ENCODE peak calls at places on chromosomes 5 and 9, in eight cellular contexts. X is right lobe of liver, I is ascending aorta, P is AG04449, T is esophagus squamous epithelium, L is PC-9, N is AG09309, O is pancreas. U is an unnamed sample.
A peak's percentile ranks its signal among the peaks of the same experiment; 100 is the strongest.

GRCh38 chr5:125483609-125484008 is 737.2 kb upstream of the ZNF608 start:
- DNase-seq in X (no peak), I (no peak), P (no peak), T (no peak), L (no peak), N (no peak), O (no peak), U (no peak)

GRCh38 chr9:131160416-131161112 is 35.2 kb downstream of the NUP214 start:
- DNase-seq in X (no peak), I (no peak), P (no peak), T (no peak), L (no peak), N (no peak), O (no peak), U (no peak)

GRCh38 chr9:131676431-131676972 is 63.4 kb downstream of the RAPGEF1 start:
- DNase-seq in X (no peak), I (no peak), P (no peak), T (no peak), L (no peak), N (no peak), O (no peak), U (peak; percentile 27)

GRCh38 chr9:35956646-35957045 is 1.3 kb downstream of the OR2S2 start:
- DNase-seq in X (no peak), I (no peak), P (no peak), T (no peak), L (no peak), N (no peak), O (no peak), U (no peak)

GRCh38 chr9:8349369-8349768 is 549.8 kb upstream of the DMAC1 start:
- DNase-seq in X (no peak), I (no peak), P (no peak), T (no peak), L (no peak), N (no peak), O (no peak), U (no peak)

GRCh38 chr9:74117731-74118130 is 379.4 kb upstream of the RORB start:
- DNase-seq in X (no peak), I (no peak), P (no peak), T (no peak), L (no peak), N (no peak), O (no peak), U (no peak)

GRCh38 chr9:81798606-81799005 is 109.3 kb upstream of the TLE1 start:
- DNase-seq in X (no peak), I (no peak), P (peak; percentile 16), T (no peak), L (no peak), N (no peak), O (no peak), U (no peak)

GRCh38 chr9:70614786-70615565 is 200.5 kb upstream of the KLF9 start:
- DNase-seq in X (no peak), I (no peak), P (no peak), T (no peak), L (no peak), N (no peak), O (no peak), U (no peak)

GRCh38 chr5:110072646-110073045 is 382.9 kb downstream of the MAN2A1 start:
- DNase-seq in X (no peak), I (no peak), P (no peak), T (no peak), L (no peak), N (no peak), O (no peak), U (no peak)

GRCh38 chr5:38803246-38803645 is 42.6 kb upstream of the OSMR start:
- DNase-seq in X (no peak), I (no peak), P (no peak), T (no peak), L (no peak), N (no peak), O (no peak), U (no peak)

GRCh38 chr5:73381587-73382411 is 66.8 kb downstream of the FOXD1 start:
- DNase-seq in X (no peak), I (no peak), P (no peak), T (no peak), L (no peak), N (no peak), O (no peak), U (no peak)

GRCh38 chr5:78003914-78004313 is 227.8 kb upstream of the TBCA start:
- DNase-seq in X (no peak), I (no peak), P (no peak), T (no peak), L (no peak), N (no peak), O (no peak), U (no peak)

GRCh38 chr9:123282343-123283047 is 14.1 kb upstream of the STRBP start:
- DNase-seq in X (no peak), I (no peak), P (no peak), T (no peak), L (peak; percentile 68), N (no peak), O (peak; percentile 71), U (peak; percentile 90)

GRCh38 chr5:100595152-100595811 is 60.1 kb downstream of the FAM174A start:
- DNase-seq in X (no peak), I (peak; percentile 65), P (peak; percentile 85), T (no peak), L (no peak), N (peak; percentile 83), O (peak; percentile 78), U (no peak)

GRCh38 chr9:17246770-17247169 is 111.9 kb downstream of the CNTLN start:
- DNase-seq in X (no peak), I (no peak), P (no peak), T (no peak), L (no peak), N (no peak), O (no peak), U (no peak)

GRCh38 chr5:178130576-178131445 is at the start of gene RMND5B:
- DNase-seq in X (peak; percentile 90), I (peak; percentile 89), P (no peak), T (no peak), L (peak; percentile 58), N (peak; percentile 28), O (peak; percentile 89), U (peak; percentile 87)

GRCh38 chr9:112905084-112905483 is 14.4 kb upstream of the SLC46A2 start:
- DNase-seq in X (no peak), I (no peak), P (no peak), T (no peak), L (no peak), N (no peak), O (no peak), U (no peak)

GRCh38 chr5:160133071-160133917 is 14.0 kb upstream of the PWWP2A start:
- DNase-seq in X (no peak), I (peak; percentile 68), P (no peak), T (no peak), L (no peak), N (no peak), O (peak; percentile 21), U (peak; percentile 50)
- H3K4me3 ChIP-seq in X (no peak overlapping the region), I (peak overlapping the region; percentile 22), P (no peak overlapping the region), T (no peak overlapping the region), L (no peak overlapping the region), N (no peak overlapping the region), O (no peak overlapping the region), U (no peak overlapping the region)

GRCh38 chr5:176133289-176133870 is 104.8 kb upstream of the SIMC1 start:
- DNase-seq in X (no peak), I (no peak), P (no peak), T (no peak), L (no peak), N (no peak), O (no peak), U (no peak)
- H3K4me3 ChIP-seq in X (no peak overlapping the region), I (no peak overlapping the region), P (no peak overlapping the region), T (no peak overlapping the region), L (no peak overlapping the region), N (no peak overlapping the region), O (peak overlapping the region; percentile 32), U (no peak overlapping the region)

GRCh38 chr5:2751592-2752021 is at the start of gene IRX2:
- DNase-seq in X (peak; percentile 60), I (no peak), P (peak; percentile 90), T (no peak), L (no peak), N (peak; percentile 45), O (peak; percentile 52), U (peak; percentile 66)

GRCh38 chr5:2752059-2752874 is 790 bp upstream of the IRX2 start:
- DNase-seq in X (no peak), I (no peak), P (no peak), T (no peak), L (no peak), N (no peak), O (no peak), U (no peak)

GRCh38 chr5:2749514-2750025 is 1.9 kb downstream of the IRX2 start:
- DNase-seq in X (no peak), I (no peak), P (no peak), T (no peak), L (no peak), N (no peak), O (no peak), U (no peak)

GRCh38 chr5:2750026-2750757 is 1.3 kb downstream of the IRX2 start:
- DNase-seq in X (no peak), I (no peak), P (no peak), T (no peak), L (no peak), N (no peak), O (no peak), U (no peak)

GRCh38 chr5:2750758-2751464 is 566 bp downstream of the IRX2 start:
- DNase-seq in X (no peak), I (no peak), P (no peak), T (no peak), L (no peak), N (no peak), O (no peak), U (no peak)
- H3K4me3 ChIP-seq in X (no peak overlapping the region), I (peak overlapping the region; percentile 55), P (peak overlapping the region; percentile 77), T (peak overlapping the region; percentile 46), L (no peak overlapping the region), N (peak overlapping the region; percentile 30), O (peak overlapping the region; percentile 33), U (no peak overlapping the region)

GRCh38 chr9:126722252-126722921 is 82.5 kb upstream of the ZBTB43 start:
- DNase-seq in X (peak; percentile 83), I (peak; percentile 79), P (no peak), T (no peak), L (peak; percentile 80), N (no peak), O (peak; percentile 87), U (peak; percentile 94)

GRCh38 chr9:126724226-126724625 is 80.6 kb upstream of the ZBTB43 start:
- DNase-seq in X (no peak), I (no peak), P (no peak), T (no peak), L (no peak), N (no peak), O (no peak), U (peak; percentile 30)

GRCh38 chr9:126721531-126722098 is 83.2 kb upstream of the ZBTB43 start:
- DNase-seq in X (no peak), I (no peak), P (no peak), T (no peak), L (no peak), N (no peak), O (no peak), U (peak; percentile 18)

GRCh38 chr9:126722922-126723806 is 81.7 kb upstream of the ZBTB43 start:
- DNase-seq in X (peak; percentile 50), I (no peak), P (no peak), T (no peak), L (no peak), N (no peak), O (peak; percentile 49), U (peak; percentile 70)

DNA sequence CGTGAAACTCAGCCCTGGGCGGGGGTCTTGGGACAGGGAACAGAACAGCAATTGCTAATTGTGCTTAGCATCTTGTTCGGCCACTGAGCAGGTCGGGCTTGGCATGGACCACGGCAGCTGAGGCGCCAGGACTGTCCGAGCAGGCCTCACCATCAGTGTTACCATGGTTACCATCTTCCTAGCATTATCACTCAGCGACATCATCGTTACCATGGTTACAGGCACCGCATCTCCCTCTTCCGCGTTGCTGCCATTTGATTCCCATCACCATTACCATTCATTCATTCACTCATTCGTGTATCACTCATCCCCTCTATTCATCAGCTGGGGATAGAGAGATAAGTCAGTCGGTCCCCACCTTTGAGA is 81.0 kb upstream of the ZBTB43 start:
- DNase-seq in X (no peak), I (no peak), P (no peak), T (no peak), L (no peak), N (no peak), O (no peak), U (no peak)
- H3K4me3 ChIP-seq in X (no peak overlapping the region), I (no peak overlapping the region), P (no peak overlapping the region), T (no peak overlapping the region), L (no peak overlapping the region), N (no peak overlapping the region), O (peak overlapping the region; percentile 72), U (no peak overlapping the region)

U was measured in thyroid gland.